ENCODE peak calls at places on chromosome 18, in four cellular contexts. I is NCI-H446 treated with DMSO at 0.1 percent for 48 hours; A is caudate nucleus; Z is effector CD4-positive, alpha-beta T cell. R is an unnamed sample.

GRCh38 chr18:3223356-3223755 is 3.6 kb upstream of the MYOM1 start:
- DNase-seq in I (no peak), Z (no peak), A (no peak), R (no peak)

GRCh38 chr18:56139792-56140254 is 498.6 kb downstream of the TXNL1 start:
- DNase-seq in Z (no peak), I (no peak), A (peak), R (peak)

GRCh38 chr18:76687271-76688006 is 134.9 kb upstream of the ZNF236 start:
- DNase-seq in I (no peak), Z (no peak), A (no peak), R (no peak)

GRCh38 chr18:23528580-23529472 is 25.5 kb downstream of the RMC1 start:
- DNase-seq in A (no peak), I (no peak), Z (no peak), R (peak)

GRCh38 chr18:75277629-75277966 is 67.0 kb downstream of the TSHZ1 start:
- DNase-seq in Z (no peak), I (no peak), A (no peak), R (no peak)

GRCh38 chr18:59516356-59517155 is 157.5 kb upstream of the LMAN1 start:
- DNase-seq in A (no peak), Z (no peak), I (no peak), R (peak)

GRCh38 chr18:56402872-56403516 is 235.4 kb downstream of the TXNL1 start:
- DNase-seq in A (no peak), Z (no peak), I (peak), R (peak)

GRCh38 chr18:6624271-6624670 is 105.2 kb upstream of the ARHGAP28 start:
- DNase-seq in A (no peak), I (no peak), Z (no peak), R (peak)

GRCh38 chr18:9741821-9742541 is 33.9 kb downstream of the RAB31 start:
- DNase-seq in I (no peak), Z (no peak), A (no peak), R (peak)

GRCh38 chr18:45621068-45621511 is 5.8 kb downstream of the SLC14A2 start:
- DNase-seq in A (peak), I (peak), Z (peak), R (peak)